ENCODE peak calls at places on chromosome X, in ten cellular contexts. One of them, this sample, is unnamed.

GRCh38 chrX:97490656-97491055 is 606.9 kb downstream of the RPA4 start:
- DNase-seq in body of pancreas: no peak
- DNase-seq in cardiac muscle cell: no peak
- DNase-seq in neural progenitor cell: no peak
- DNase-seq in upper lobe of right lung: no peak
- DNase-seq in RWPE1: no peak
- DNase-seq in PC-9: no peak
- DNase-seq in substantia nigra: no peak
- DNase-seq in H9: no peak
- DNase-seq in psoas muscle: no peak
- DNase-seq in this sample: no peak

GRCh38 chrX:39905946-39906345 is 191.8 kb downstream of the BCOR start:
- DNase-seq in neural progenitor cell: no peak
- DNase-seq in upper lobe of right lung: no peak
- DNase-seq in substantia nigra: no peak
- DNase-seq in body of pancreas: no peak
- DNase-seq in RWPE1: no peak
- DNase-seq in cardiac muscle cell: no peak
- DNase-seq in H9: no peak
- DNase-seq in psoas muscle: no peak
- DNase-seq in PC-9: no peak
- DNase-seq in this sample: no peak

GRCh38 chrX:31060013-31060412 is 11.8 kb downstream of the FTHL17 start:
- DNase-seq in body of pancreas: no peak
- DNase-seq in psoas muscle: no peak
- DNase-seq in upper lobe of right lung: no peak
- DNase-seq in RWPE1: no peak
- DNase-seq in neural progenitor cell: no peak
- DNase-seq in H9: no peak
- DNase-seq in PC-9: no peak
- DNase-seq in substantia nigra: no peak
- DNase-seq in cardiac muscle cell: no peak
- DNase-seq in this sample: no peak

GRCh38 chrX:21382715-21383114 is 8.5 kb downstream of the CNKSR2 start:
- DNase-seq in body of pancreas: no peak
- DNase-seq in PC-9: no peak
- DNase-seq in RWPE1: no peak
- DNase-seq in neural progenitor cell: no peak
- DNase-seq in substantia nigra: no peak
- DNase-seq in H9: no peak
- DNase-seq in cardiac muscle cell: no peak
- DNase-seq in psoas muscle: no peak
- DNase-seq in upper lobe of right lung: no peak
- DNase-seq in this sample: no peak

GRCh38 chrX:80550722-80551121 is 130.5 kb downstream of the TENT5D start:
- DNase-seq in PC-9: no peak
- DNase-seq in upper lobe of right lung: no peak
- DNase-seq in cardiac muscle cell: no peak
- DNase-seq in body of pancreas: no peak
- DNase-seq in substantia nigra: no peak
- DNase-seq in RWPE1: no peak
- DNase-seq in H9: peak; percentile 67
- DNase-seq in psoas muscle: no peak
- DNase-seq in neural progenitor cell: peak; percentile 40
- DNase-seq in this sample: no peak

GRCh38 chrX:24216037-24216436 is 66.5 kb downstream of the ZFX start:
- DNase-seq in body of pancreas: no peak
- DNase-seq in RWPE1: no peak
- DNase-seq in psoas muscle: no peak
- DNase-seq in neural progenitor cell: no peak
- DNase-seq in PC-9: no peak
- DNase-seq in upper lobe of right lung: no peak
- DNase-seq in H9: no peak
- DNase-seq in substantia nigra: no peak
- DNase-seq in cardiac muscle cell: no peak
- DNase-seq in this sample: no peak

GRCh38 chrX:134654398-134655012 is 3.8 kb downstream of the PLAC1 start:
- DNase-seq in neural progenitor cell: no peak
- DNase-seq in PC-9: no peak
- DNase-seq in cardiac muscle cell: no peak
- DNase-seq in body of pancreas: no peak
- DNase-seq in substantia nigra: no peak
- DNase-seq in H9: no peak
- DNase-seq in RWPE1: no peak
- DNase-seq in psoas muscle: no peak
- DNase-seq in upper lobe of right lung: no peak
- DNase-seq in this sample: no peak

GRCh38 chrX:39752820-39753219 is 344.9 kb downstream of the BCOR start:
- DNase-seq in psoas muscle: no peak
- DNase-seq in upper lobe of right lung: no peak
- DNase-seq in cardiac muscle cell: peak; percentile 70
- DNase-seq in body of pancreas: peak; percentile 44
- DNase-seq in PC-9: no peak
- DNase-seq in RWPE1: no peak
- DNase-seq in neural progenitor cell: no peak
- DNase-seq in H9: no peak
- DNase-seq in substantia nigra: peak; percentile 4
- DNase-seq in this sample: no peak

GRCh38 chrX:109774706-109775105 is 41.6 kb upstream of the ACSL4 start:
- DNase-seq in psoas muscle: no peak
- DNase-seq in PC-9: peak; percentile 59
- DNase-seq in body of pancreas: no peak
- DNase-seq in RWPE1: peak; percentile 69
- DNase-seq in substantia nigra: no peak
- DNase-seq in H9: no peak
- DNase-seq in cardiac muscle cell: peak; percentile 85
- DNase-seq in upper lobe of right lung: no peak
- DNase-seq in neural progenitor cell: no peak
- DNase-seq in this sample: no peak

GRCh38 chrX:2614911-2615310 is 76.2 kb upstream of the CD99 start:
- DNase-seq in cardiac muscle cell: peak; percentile 85
- DNase-seq in H9: no peak
- DNase-seq in RWPE1: no peak
- DNase-seq in substantia nigra: no peak
- DNase-seq in upper lobe of right lung: no peak
- DNase-seq in neural progenitor cell: peak; percentile 45
- DNase-seq in PC-9: no peak
- DNase-seq in body of pancreas: no peak
- DNase-seq in psoas muscle: no peak
- DNase-seq in this sample: no peak

GRCh38 chrX:87663421-87663820 is 145.8 kb downstream of the KLHL4 start:
- DNase-seq in H9: no peak
- DNase-seq in psoas muscle: no peak
- DNase-seq in body of pancreas: no peak
- DNase-seq in PC-9: no peak
- DNase-seq in neural progenitor cell: no peak
- DNase-seq in substantia nigra: no peak
- DNase-seq in cardiac muscle cell: peak; percentile 7
- DNase-seq in RWPE1: no peak
- DNase-seq in upper lobe of right lung: no peak
- DNase-seq in this sample: no peak

DNA sequence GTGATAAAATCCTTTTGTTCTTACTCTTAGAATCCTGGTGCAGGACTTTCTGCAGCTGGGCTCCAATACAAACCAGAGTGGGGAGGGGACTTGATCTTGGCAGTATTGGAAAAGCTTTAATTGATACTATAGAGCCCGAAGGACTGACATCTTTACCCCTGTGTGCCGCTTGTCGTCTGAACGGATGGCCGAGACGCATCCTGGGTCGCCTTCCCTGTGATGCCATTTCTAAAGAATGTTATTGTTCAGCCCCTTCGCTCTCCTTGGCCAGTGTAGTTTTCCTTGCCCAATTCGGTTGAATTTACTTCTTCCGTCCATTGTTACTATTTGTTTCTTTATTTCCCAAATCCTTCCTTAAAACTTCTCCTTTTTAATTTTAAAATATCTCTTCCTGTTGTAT is 80.9 kb downstream of the CLDN34 start:
- DNase-seq in body of pancreas: no peak
- DNase-seq in psoas muscle: no peak
- DNase-seq in upper lobe of right lung: no peak
- DNase-seq in cardiac muscle cell: peak; percentile 18
- DNase-seq in substantia nigra: no peak
- DNase-seq in H9: no peak
- DNase-seq in neural progenitor cell: peak; percentile 41
- DNase-seq in PC-9: no peak
- DNase-seq in RWPE1: no peak
- DNase-seq in this sample: no peak
- H3K27ac ChIP-seq in body of pancreas: no peak overlapping the region
- H3K27ac ChIP-seq in psoas muscle: no peak overlapping the region
- H3K27ac ChIP-seq in upper lobe of right lung: peak overlapping the region; percentile 6
- H3K27ac ChIP-seq in cardiac muscle cell: no peak overlapping the region
- H3K27ac ChIP-seq in substantia nigra: no peak overlapping the region
- H3K27ac ChIP-seq in H9: no peak overlapping the region
- H3K27ac ChIP-seq in neural progenitor cell: no peak overlapping the region
- H3K27ac ChIP-seq in PC-9: no peak overlapping the region
- H3K27ac ChIP-seq in RWPE1: no peak overlapping the region
- H3K27ac ChIP-seq in this sample: peak overlapping the region; percentile 50

GRCh38 chrX:48474581-48474980 is 1.4 kb upstream of the FTSJ1 start:
- DNase-seq in RWPE1: no peak
- DNase-seq in psoas muscle: no peak
- DNase-seq in PC-9: no peak
- DNase-seq in H9: no peak
- DNase-seq in body of pancreas: no peak
- DNase-seq in neural progenitor cell: no peak
- DNase-seq in upper lobe of right lung: no peak
- DNase-seq in substantia nigra: no peak
- DNase-seq in cardiac muscle cell: no peak
- DNase-seq in this sample: no peak

GRCh38 chrX:48474127-48474526 is 1.9 kb upstream of the FTSJ1 start:
- DNase-seq in H9: no peak
- DNase-seq in psoas muscle: no peak
- DNase-seq in upper lobe of right lung: no peak
- DNase-seq in cardiac muscle cell: no peak
- DNase-seq in body of pancreas: no peak
- DNase-seq in neural progenitor cell: peak; percentile 23
- DNase-seq in RWPE1: no peak
- DNase-seq in PC-9: no peak
- DNase-seq in substantia nigra: no peak
- DNase-seq in this sample: no peak

GRCh38 chrX:48472851-48473717 is 2.9 kb upstream of the FTSJ1 start:
- DNase-seq in psoas muscle: no peak
- DNase-seq in PC-9: no peak
- DNase-seq in neural progenitor cell: peak; percentile 54
- DNase-seq in H9: no peak
- DNase-seq in cardiac muscle cell: no peak
- DNase-seq in RWPE1: no peak
- DNase-seq in body of pancreas: peak; percentile 52
- DNase-seq in upper lobe of right lung: no peak
- DNase-seq in substantia nigra: no peak
- DNase-seq in this sample: no peak

GRCh38 chrX:48472225-48472624 is 2.2 kb upstream of the SLC38A5 start:
- DNase-seq in cardiac muscle cell: no peak
- DNase-seq in psoas muscle: no peak
- DNase-seq in H9: no peak
- DNase-seq in PC-9: no peak
- DNase-seq in body of pancreas: peak; percentile 45
- DNase-seq in neural progenitor cell: no peak
- DNase-seq in substantia nigra: no peak
- DNase-seq in upper lobe of right lung: no peak
- DNase-seq in RWPE1: no peak
- DNase-seq in this sample: no peak

GRCh38 chrX:48473718-48473990 is 2.3 kb upstream of the FTSJ1 start:
- DNase-seq in PC-9: no peak
- DNase-seq in upper lobe of right lung: no peak
- DNase-seq in RWPE1: no peak
- DNase-seq in H9: no peak
- DNase-seq in neural progenitor cell: no peak
- DNase-seq in body of pancreas: no peak
- DNase-seq in psoas muscle: no peak
- DNase-seq in substantia nigra: no peak
- DNase-seq in cardiac muscle cell: no peak
- DNase-seq in this sample: no peak
- H3K27ac ChIP-seq in PC-9: no peak overlapping the region
- H3K27ac ChIP-seq in upper lobe of right lung: no peak overlapping the region
- H3K27ac ChIP-seq in RWPE1: peak overlapping the region; percentile 21
- H3K27ac ChIP-seq in H9: no peak overlapping the region
- H3K27ac ChIP-seq in neural progenitor cell: no peak overlapping the region
- H3K27ac ChIP-seq in body of pancreas: peak overlapping the region; percentile 55
- H3K27ac ChIP-seq in psoas muscle: no peak overlapping the region
- H3K27ac ChIP-seq in substantia nigra: no peak overlapping the region
- H3K27ac ChIP-seq in cardiac muscle cell: no peak overlapping the region
- H3K27ac ChIP-seq in this sample: no peak overlapping the region

GRCh38 chrX:153922932-153923857 is 2.9 kb downstream of the ARHGAP4 start:
- DNase-seq in upper lobe of right lung: peak; percentile 85
- DNase-seq in psoas muscle: peak; percentile 91
- DNase-seq in cardiac muscle cell: peak; percentile 75
- DNase-seq in PC-9: no peak
- DNase-seq in body of pancreas: peak; percentile 81
- DNase-seq in RWPE1: no peak
- DNase-seq in H9: peak; percentile 47
- DNase-seq in neural progenitor cell: peak; percentile 41
- DNase-seq in substantia nigra: peak; percentile 56
- DNase-seq in this sample: no peak
- H3K27ac ChIP-seq in upper lobe of right lung: no peak overlapping the region
- H3K27ac ChIP-seq in psoas muscle: no peak overlapping the region
- H3K27ac ChIP-seq in cardiac muscle cell: no peak overlapping the region
- H3K27ac ChIP-seq in PC-9: no peak overlapping the region
- H3K27ac ChIP-seq in body of pancreas: no peak overlapping the region
- H3K27ac ChIP-seq in RWPE1: peak overlapping the region; percentile 60
- H3K27ac ChIP-seq in H9: no peak overlapping the region
- H3K27ac ChIP-seq in neural progenitor cell: no peak overlapping the region
- H3K27ac ChIP-seq in substantia nigra: no peak overlapping the region
- H3K27ac ChIP-seq in this sample: no peak overlapping the region

GRCh38 chrX:11367609-11368430 is 74.6 kb downstream of the AMELX start:
- DNase-seq in cardiac muscle cell: peak; percentile 25
- DNase-seq in neural progenitor cell: no peak
- DNase-seq in psoas muscle: no peak
- DNase-seq in body of pancreas: no peak
- DNase-seq in H9: no peak
- DNase-seq in upper lobe of right lung: no peak
- DNase-seq in RWPE1: no peak
- DNase-seq in PC-9: no peak
- DNase-seq in substantia nigra: no peak
- DNase-seq in this sample: no peak

GRCh38 chrX:11363069-11363594 is 69.9 kb downstream of the AMELX start:
- DNase-seq in body of pancreas: no peak
- DNase-seq in PC-9: no peak
- DNase-seq in upper lobe of right lung: no peak
- DNase-seq in substantia nigra: peak; percentile 7
- DNase-seq in psoas muscle: no peak
- DNase-seq in neural progenitor cell: no peak
- DNase-seq in RWPE1: no peak
- DNase-seq in cardiac muscle cell: no peak
- DNase-seq in H9: no peak
- DNase-seq in this sample: no peak

GRCh38 chrX:11365426-11365825 is 72.2 kb downstream of the AMELX start:
- DNase-seq in neural progenitor cell: no peak
- DNase-seq in substantia nigra: no peak
- DNase-seq in RWPE1: no peak
- DNase-seq in body of pancreas: no peak
- DNase-seq in cardiac muscle cell: no peak
- DNase-seq in H9: no peak
- DNase-seq in PC-9: no peak
- DNase-seq in upper lobe of right lung: no peak
- DNase-seq in psoas muscle: no peak
- DNase-seq in this sample: no peak

GRCh38 chrX:11364835-11365234 is 71.6 kb downstream of the AMELX start:
- DNase-seq in body of pancreas: no peak
- DNase-seq in RWPE1: no peak
- DNase-seq in neural progenitor cell: no peak
- DNase-seq in cardiac muscle cell: no peak
- DNase-seq in PC-9: no peak
- DNase-seq in H9: no peak
- DNase-seq in upper lobe of right lung: no peak
- DNase-seq in substantia nigra: no peak
- DNase-seq in psoas muscle: no peak
- DNase-seq in this sample: no peak

GRCh38 chrX:11366998-11367595 is 73.9 kb downstream of the AMELX start:
- DNase-seq in substantia nigra: no peak
- DNase-seq in RWPE1: no peak
- DNase-seq in H9: no peak
- DNase-seq in cardiac muscle cell: no peak
- DNase-seq in PC-9: no peak
- DNase-seq in body of pancreas: no peak
- DNase-seq in upper lobe of right lung: no peak
- DNase-seq in neural progenitor cell: no peak
- DNase-seq in psoas muscle: no peak
- DNase-seq in this sample: no peak
- H3K27ac ChIP-seq in substantia nigra: no peak overlapping the region
- H3K27ac ChIP-seq in RWPE1: no peak overlapping the region
- H3K27ac ChIP-seq in H9: no peak overlapping the region
- H3K27ac ChIP-seq in cardiac muscle cell: no peak overlapping the region
- H3K27ac ChIP-seq in PC-9: no peak overlapping the region
- H3K27ac ChIP-seq in body of pancreas: no peak overlapping the region
- H3K27ac ChIP-seq in upper lobe of right lung: no peak overlapping the region
- H3K27ac ChIP-seq in neural progenitor cell: no peak overlapping the region
- H3K27ac ChIP-seq in psoas muscle: no peak overlapping the region
- H3K27ac ChIP-seq in this sample: no peak overlapping the region

This sample was measured in epithelial cell of prostate.